ENCODE peak calls at places on chromosomes 3 and 15, in nine cellular contexts. G is mesothelial cell of epicardium, P is ascending aorta, D is activated B cell treated with CpG ODN at 0.5 μM for 24 hours, H is GM13977, Y is fibroblast of pulmonary artery, F is K562, J is A549, E is foreskin fibroblast. N is an unnamed sample.

GRCh38 chr15:58453931-58454793 is 22.4 kb downstream of the LIPC start:
- DNase-seq in G (no peak), P (no peak), D (no peak), H (peak; percentile 35), Y (no peak), F (peak; percentile 47), J (no peak), E (peak; percentile 38), N (no peak)

GRCh38 chr3:18847583-18848197 is 300.6 kb upstream of the KCNH8 start:
- DNase-seq in G (no peak), P (no peak), D (no peak), H (peak; percentile 15), Y (no peak), F (no peak), J (peak; percentile 22), E (no peak), N (no peak)

GRCh38 chr15:22978691-22979068 is 1.5 kb downstream of the CYFIP1 start:
- DNase-seq in G (no peak), P (no peak), D (no peak), H (no peak), Y (no peak), F (no peak), J (no peak), E (no peak), N (no peak)

GRCh38 chr15:93330862-93331544 is 242.0 kb upstream of the RGMA start:
- DNase-seq in G (no peak), P (no peak), D (no peak), H (no peak), Y (no peak), F (no peak), J (no peak), E (no peak), N (no peak)

GRCh38 chr15:66638377-66638776 is 63.7 kb upstream of the SMAD6 start:
- DNase-seq in G (no peak), P (no peak), D (no peak), H (no peak), Y (no peak), F (no peak), J (no peak), E (no peak), N (no peak)

GRCh38 chr15:69414702-69415161 is 583 bp downstream of the KIF23 start:
- DNase-seq in G (peak; percentile 62), P (no peak), D (no peak), H (peak; percentile 53), Y (peak; percentile 95), F (peak; percentile 62), J (peak; percentile 83), E (peak; percentile 94), N (no peak)

GRCh38 chr3:23696842-23697241 is 108.9 kb upstream of the UBE2E1 start:
- DNase-seq in G (no peak), P (no peak), D (no peak), H (no peak), Y (peak; percentile 74), F (no peak), J (no peak), E (peak; percentile 28), N (no peak)

GRCh38 chr3:31232049-31233040 is 300.4 kb upstream of the STT3B start:
- DNase-seq in G (no peak), P (no peak), D (no peak), H (no peak), Y (peak; percentile 29), F (no peak), J (no peak), E (peak; percentile 10), N (peak; percentile 75)

GRCh38 chr3:185712337-185712736 is 112.5 kb downstream of the IGF2BP2 start:
- DNase-seq in G (no peak), P (no peak), D (no peak), H (no peak), Y (no peak), F (no peak), J (no peak), E (peak; percentile 62), N (no peak)

GRCh38 chr3:101248786-101249185 is 71.6 kb downstream of the IMPG2 start:
- DNase-seq in G (no peak), P (no peak), D (no peak), H (no peak), Y (no peak), F (no peak), J (no peak), E (no peak), N (no peak)

GRCh38 chr15:100723323-100723801 is 121.0 kb downstream of the ASB7 start:
- DNase-seq in G (peak; percentile 14), P (no peak), D (no peak), H (no peak), Y (no peak), F (no peak), J (no peak), E (peak; percentile 15), N (no peak)

GRCh38 chr3:48428088-48428862 is 1.6 kb downstream of the PLXNB1 start:
- DNase-seq in G (no peak), P (no peak), D (no peak), H (no peak), Y (no peak), F (no peak), J (peak; percentile 28), E (peak; percentile 34), N (no peak)

GRCh38 chr3:101042996-101043686 is 49.9 kb upstream of the ABI3BP start:
- DNase-seq in G (no peak), P (no peak), D (no peak), H (no peak), Y (no peak), F (no peak), J (peak; percentile 19), E (peak; percentile 89), N (no peak)

DNA sequence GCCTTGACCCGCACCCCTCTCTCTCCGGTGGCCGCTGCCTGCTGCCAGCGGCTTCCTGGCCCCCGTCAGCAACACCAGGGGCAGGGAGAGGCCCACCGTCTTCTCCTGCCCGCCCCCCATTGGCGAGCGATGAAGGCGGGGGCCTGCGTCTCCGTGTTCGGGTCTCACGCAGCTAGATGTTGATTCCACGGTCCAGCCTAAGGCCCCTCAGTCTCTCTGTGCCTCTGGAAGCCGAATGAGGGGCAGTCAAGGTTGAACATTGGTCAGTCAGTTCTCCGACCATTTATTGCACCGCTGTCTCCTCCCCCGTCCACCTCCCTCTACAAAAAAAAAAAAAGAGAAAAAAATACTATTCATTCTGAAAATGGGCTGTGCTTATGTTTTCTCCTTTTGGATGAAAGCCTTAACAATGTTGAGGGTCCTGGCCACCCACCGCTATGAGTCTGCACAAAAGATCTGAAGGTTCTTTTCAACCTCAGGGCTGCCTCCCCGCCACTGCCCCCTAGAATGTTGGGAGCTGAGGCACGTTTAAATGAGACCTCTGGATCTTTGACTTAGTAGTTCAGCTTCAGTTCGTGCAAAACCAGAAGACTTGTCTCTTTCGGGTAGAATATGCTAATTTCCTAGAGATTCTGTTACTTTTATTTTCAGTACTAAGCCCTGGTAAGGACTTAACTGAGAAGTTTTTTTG is 724 bp downstream of the IREB2 start:
- DNase-seq in G (peak; percentile 46), P (no peak), D (no peak), H (no peak), Y (peak; percentile 19), F (peak; percentile 67), J (peak; percentile 31), E (peak; percentile 38), N (no peak)
- TF ChIP-seq CTCF in G (no peak), P (no peak), D (no peak), H (no peak), Y (peak; percentile 34), F (peak; percentile 53), J (no peak), E (peak; percentile 29), N (peak; percentile 6)

DNA sequence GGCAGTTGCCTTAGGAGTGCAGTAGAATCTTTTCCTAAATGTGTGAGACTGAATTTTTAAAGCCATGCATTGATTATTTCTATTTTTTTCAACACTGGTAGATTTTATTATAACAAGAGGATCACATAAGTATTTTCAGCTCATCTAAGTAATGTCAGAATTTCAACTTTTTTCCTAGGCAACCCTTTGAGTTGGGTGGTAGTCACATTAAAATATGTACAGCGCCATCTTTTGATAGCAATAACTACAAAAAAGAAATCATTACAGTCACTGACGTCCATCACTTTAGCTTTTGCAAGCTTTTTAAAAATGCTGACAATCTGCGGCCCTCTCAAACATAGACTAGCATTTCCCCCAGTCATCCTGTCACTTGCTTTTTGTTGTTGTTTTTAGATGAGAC is 384.2 kb upstream of the KCNMB2 start:
- DNase-seq in G (no peak), P (no peak), D (no peak), H (no peak), Y (no peak), F (no peak), J (peak; percentile 0), E (no peak), N (no peak)
- TF ChIP-seq CTCF in G (no peak), P (no peak), D (no peak), H (no peak), Y (no peak), F (no peak), J (no peak), E (no peak), N (no peak)

DNA sequence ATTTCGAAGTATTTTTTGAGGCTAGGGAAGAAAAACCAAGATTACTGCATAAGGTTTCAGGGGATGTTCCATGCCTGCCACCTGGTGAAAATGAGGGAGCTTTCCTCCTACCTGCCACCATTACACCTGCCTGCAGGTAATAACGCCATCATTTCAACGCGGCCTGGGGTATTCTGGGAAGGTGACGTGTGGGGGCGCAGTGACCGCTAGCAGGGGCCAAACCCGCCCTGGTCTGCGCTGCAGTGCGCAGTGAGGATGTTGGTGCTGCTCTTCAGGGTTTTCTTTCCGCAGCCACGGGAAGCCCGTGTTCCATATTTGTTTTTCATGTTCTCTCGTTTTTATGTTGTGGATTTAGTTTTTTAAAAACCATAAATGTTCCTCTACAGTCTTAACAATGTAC is 37.4 kb upstream of the SNRPN start:
- DNase-seq in G (no peak), P (no peak), D (no peak), H (no peak), Y (no peak), F (no peak), J (no peak), E (no peak), N (no peak)
- TF ChIP-seq CTCF in G (no peak), P (no peak), D (no peak), H (no peak), Y (no peak), F (no peak), J (no peak), E (no peak), N (no peak)

GRCh38 chr3:49998326-49998725 is 58.4 kb downstream of the RBM6 start:
- DNase-seq in G (no peak), P (no peak), D (no peak), H (no peak), Y (peak; percentile 40), F (peak; percentile 3), J (peak; percentile 7), E (peak; percentile 74), N (no peak)

GRCh38 chr3:49997862-49998261 is 57.9 kb downstream of the RBM6 start:
- DNase-seq in G (no peak), P (no peak), D (no peak), H (no peak), Y (no peak), F (no peak), J (no peak), E (no peak), N (no peak)

GRCh38 chr3:50008931-50009330 is 69.0 kb downstream of the RBM6 start:
- DNase-seq in G (no peak), P (no peak), D (no peak), H (no peak), Y (peak; percentile 26), F (no peak), J (peak; percentile 4), E (peak; percentile 65), N (no peak)

GRCh38 chr3:50003216-50003615 is 63.3 kb downstream of the RBM6 start:
- DNase-seq in G (no peak), P (no peak), D (no peak), H (no peak), Y (no peak), F (no peak), J (no peak), E (peak; percentile 39), N (no peak)

GRCh38 chr3:50003766-50004278 is 63.9 kb downstream of the RBM6 start:
- DNase-seq in G (no peak), P (no peak), D (no peak), H (no peak), Y (no peak), F (no peak), J (no peak), E (peak; percentile 8), N (no peak)
- TF ChIP-seq CTCF in G (no peak), P (no peak), D (no peak), H (no peak), Y (no peak), F (no peak), J (no peak), E (no peak), N (no peak)